ENCODE peak calls at places on chromosomes 4 and X, in four cellular contexts. C is neural progenitor cell; B is kidney; V is CD8-positive, alpha-beta T cell. Z is an unnamed sample. For H3K4me1, the result is how much of the 10 kb centered on the place peaks cover.

GRCh38 chr4:68074397-68074796 is 55.3 kb downstream of the TMPRSS11F start:
- DNase-seq in C (no peak), B (no peak), V (no peak), Z (no peak)

GRCh38 chr4:78864405-78865024 is 74.7 kb downstream of the PAQR3 start:
- DNase-seq in C (peak), B (no peak), V (no peak), Z (no peak)

GRCh38 chrX:79263550-79263949 is 103.6 kb downstream of the ITM2A start:
- DNase-seq in C (no peak), B (no peak), V (no peak), Z (no peak)

GRCh38 chr4:139694522-139694921 is 28.9 kb downstream of the MGST2 start:
- DNase-seq in C (no peak), B (no peak), V (no peak), Z (no peak)

GRCh38 chr4:40563401-40563800 is 66.3 kb downstream of the RBM47 start:
- DNase-seq in C (no peak), B (no peak), V (no peak), Z (no peak)

GRCh38 chr4:6195602-6196319 is 4.6 kb downstream of the JAKMIP1 start:
- DNase-seq in C (no peak), B (peak), V (no peak), Z (peak)

GRCh38 chr4:14064969-14065368 is 437.4 kb upstream of the BOD1L1 start:
- DNase-seq in C (peak), B (no peak), V (no peak), Z (no peak)

GRCh38 chrX:130179579-130180215 is 7.9 kb downstream of the RAB33A start:
- DNase-seq in C (no peak), B (no peak), V (no peak), Z (no peak)

GRCh38 chrX:285076-285677 is 4.0 kb downstream of the PLCXD1 start:
- DNase-seq in C (no peak), B (no peak), V (no peak), Z (peak)

GRCh38 chr4:73341454-73341853 is 62.6 kb upstream of the ALB start:
- DNase-seq in C (peak), B (no peak), V (no peak), Z (no peak)

GRCh38 chrX:124194209-124194608 is 138.3 kb upstream of the TEX13D start:
- DNase-seq in C (no peak), B (no peak), V (no peak), Z (no peak)

GRCh38 chr4:186726440-186727148 is 2.9 kb upstream of the FAT1 start:
- DNase-seq in C (peak), B (peak), V (no peak), Z (no peak)

GRCh38 chrX:54067741-54068140 is 23.5 kb upstream of the PHF8 start:
- DNase-seq in C (no peak), B (no peak), V (no peak), Z (no peak)

GRCh38 chrX:70434914-70435586 is 9.6 kb upstream of the DLG3 start:
- DNase-seq in C (peak), B (no peak), V (no peak), Z (no peak)

GRCh38 chrX:150934453-150934852 is 36.0 kb upstream of the CD99L2 start:
- DNase-seq in C (peak), B (no peak), V (no peak), Z (no peak)

GRCh38 chr4:77665381-77666069 is 59.9 kb downstream of the CXCL13 start:
- DNase-seq in C (no peak), B (no peak), V (no peak), Z (no peak)

GRCh38 chrX:135707880-135708279 is 5.6 kb upstream of the CT45A1 start:
- DNase-seq in C (peak), B (no peak), V (no peak), Z (no peak)

GRCh38 chrX:105190252-105190853 is 30.1 kb downstream of the TEX13A start:
- DNase-seq in C (peak), B (no peak), V (no peak), Z (no peak)

GRCh38 chr4:51906167-51906647 is 63.3 kb downstream of the DCUN1D4 start:
- DNase-seq in C (no peak), B (no peak), V (no peak), Z (no peak)

GRCh38 chrX:642436-643210 is 12.0 kb downstream of the SHOX start:
- DNase-seq in C (no peak), B (no peak), V (no peak), Z (no peak)

GRCh38 chr4:176261018-176261417 is 8.0 kb downstream of the ASB5 start:
- DNase-seq in C (no peak), B (no peak), V (no peak), Z (no peak)

GRCh38 chrX:55919367-55920221 is 202.0 kb downstream of the RRAGB start:
- DNase-seq in C (no peak), B (peak), V (no peak), Z (peak)

GRCh38 chr4:159498371-159499115 is 395.7 kb downstream of the RAPGEF2 start:
- DNase-seq in C (no peak), B (no peak), V (no peak), Z (no peak)

GRCh38 chr4:159497961-159498360 is 395.1 kb downstream of the RAPGEF2 start:
- DNase-seq in C (no peak), B (no peak), V (no peak), Z (no peak)

GRCh38 chr4:159495515-159496236 is 392.8 kb downstream of the RAPGEF2 start:
- DNase-seq in C (no peak), B (no peak), V (no peak), Z (no peak)

DNA sequence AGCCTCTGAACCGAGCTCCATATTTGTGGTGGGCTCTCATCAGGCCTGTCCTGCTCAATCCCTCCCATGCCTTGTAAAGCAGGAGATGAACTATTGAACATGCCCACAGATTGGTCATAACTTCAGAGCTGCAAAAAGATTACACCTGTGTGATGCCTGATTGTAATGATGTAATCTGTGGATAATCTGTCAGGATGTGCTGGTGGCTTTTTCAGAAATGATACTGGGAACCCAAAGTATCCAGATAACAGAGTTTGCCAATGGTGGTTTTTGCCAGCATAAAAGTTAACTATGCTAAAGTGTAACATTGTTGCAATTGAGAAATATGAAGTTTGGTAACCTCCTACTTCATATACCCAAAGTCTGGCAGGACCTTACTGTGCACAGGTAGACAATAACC is 393.4 kb downstream of the RAPGEF2 start:
- DNase-seq in C (no peak), B (no peak), V (no peak), Z (no peak)
- H3K4me1 ChIP-seq in C (under half), B (under half), V (under half), Z (under half)

DNA sequence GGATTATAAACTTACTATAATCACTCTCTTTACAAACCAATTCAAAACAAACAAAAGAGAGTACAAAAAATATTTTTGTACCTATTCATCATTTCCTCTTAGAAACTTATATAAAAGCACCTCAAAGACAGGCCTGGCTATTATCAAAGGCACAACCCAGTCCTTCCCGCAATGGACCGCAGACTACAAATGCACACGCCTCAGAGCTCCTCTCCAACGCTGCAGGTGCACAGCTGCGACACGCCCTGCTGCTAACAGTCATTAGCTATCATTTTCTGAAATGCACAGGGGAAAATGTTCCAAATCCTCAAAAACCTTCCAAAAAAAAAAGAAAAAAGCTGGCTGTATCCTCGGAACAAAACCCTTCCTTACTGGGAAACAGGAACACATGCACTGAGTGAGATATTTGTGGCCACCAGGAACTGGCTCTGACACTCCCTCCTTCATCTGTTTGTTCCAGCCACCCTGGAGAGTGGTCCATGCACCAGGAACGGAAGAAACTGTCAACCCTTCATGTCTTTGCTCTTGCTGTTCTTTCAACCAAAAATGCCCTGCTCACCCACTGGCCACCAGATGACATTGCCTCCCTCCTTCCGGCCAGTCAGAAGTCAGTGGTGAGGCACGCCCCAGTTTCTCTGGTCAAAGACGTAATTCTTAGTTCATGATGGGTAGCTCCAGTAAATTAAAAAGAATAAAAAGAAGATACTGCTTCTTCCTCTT is 16.7 kb downstream of the IRF2 start:
- DNase-seq in C (no peak), B (no peak), V (no peak), Z (no peak)
- TF ChIP-seq CTCF in C (no peak), B (no peak), V (no peak), Z (no peak)

DNA sequence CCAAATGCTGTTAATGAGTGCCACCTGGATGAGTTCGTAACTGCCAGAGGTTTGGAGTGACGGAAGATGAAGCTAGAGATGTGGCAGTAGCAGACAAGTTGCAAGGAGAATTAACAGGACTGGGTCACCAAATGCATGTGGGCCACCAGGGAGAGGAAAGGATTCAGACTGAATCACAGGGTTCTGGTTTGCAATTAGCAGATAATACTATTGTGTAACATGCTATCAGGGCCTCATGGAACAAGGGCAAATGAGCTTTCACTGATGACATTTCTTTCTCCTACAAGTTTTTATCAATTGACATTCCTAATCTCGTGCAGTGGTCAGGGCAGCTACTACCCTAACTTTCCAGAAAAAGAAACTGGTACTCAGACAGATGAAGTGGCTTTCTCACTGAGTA is 21.4 kb downstream of the GAB3 start:
- DNase-seq in C (no peak), B (no peak), V (no peak), Z (no peak)
- H3K4me1 ChIP-seq in C (under half), B (under half), V (half or more), Z (under half)

GRCh38 chr4:1381944-1382541 is 24.2 kb downstream of the NKX1-1 start:
- DNase-seq in C (peak), B (peak), V (no peak), Z (peak)

GRCh38 chr4:1379801-1380331 is 26.4 kb downstream of the NKX1-1 start:
- DNase-seq in C (no peak), B (peak), V (no peak), Z (peak)

GRCh38 chr4:1379351-1379781 is 26.9 kb downstream of the NKX1-1 start:
- DNase-seq in C (no peak), B (peak), V (no peak), Z (peak)

GRCh38 chr4:1380368-1381151 is 25.7 kb downstream of the NKX1-1 start:
- DNase-seq in C (no peak), B (peak), V (no peak), Z (peak)

DNA sequence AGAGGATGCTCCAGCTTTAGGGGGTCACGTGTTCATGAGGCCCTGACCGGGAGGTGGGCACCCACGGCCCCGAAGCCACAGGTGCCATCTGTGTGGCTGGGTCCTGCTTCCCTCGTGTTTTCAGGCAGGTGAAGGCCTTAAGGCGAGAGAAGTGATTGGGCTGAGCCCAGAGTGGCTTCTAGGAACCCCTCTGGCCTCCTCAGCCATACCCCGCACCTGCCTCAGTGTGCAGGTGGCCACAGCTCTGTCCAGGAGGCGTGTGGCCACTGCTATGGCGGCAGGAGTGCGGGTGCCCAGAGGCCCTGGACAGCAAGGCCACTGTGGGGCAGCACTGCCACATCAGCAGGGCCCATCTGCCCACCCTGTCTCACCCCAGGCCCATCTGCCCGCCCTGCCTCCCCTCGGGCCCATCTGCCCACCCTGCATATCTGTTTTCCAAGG is 25.0 kb downstream of the NKX1-1 start:
- DNase-seq in C (no peak), B (peak), V (no peak), Z (peak)
- TF ChIP-seq CTCF in C (no peak), B (no peak), V (no peak), Z (no peak)

GRCh38 chrX:19752043-19752442 is 135.4 kb downstream of the SH3KBP1 start:
- DNase-seq in C (no peak), B (no peak), V (no peak), Z (no peak)
- H3K4me1 ChIP-seq in C (under half), B (under half), V (half or more), Z (under half)

GRCh38 chr4:107900067-107900466 is 31.3 kb upstream of the CYP2U1 start:
- DNase-seq in C (no peak), B (no peak), V (no peak), Z (no peak)
- TF ChIP-seq CTCF in C (no peak), B (no peak), V (no peak), Z (no peak)

GRCh38 chr4:80235451-80235850 is 31.0 kb upstream of the FGF5 start:
- DNase-seq in C (no peak), B (no peak), V (no peak), Z (no peak)
- H3K4me1 ChIP-seq in C (under half), B (under half), V (under half), Z (under half)